ENCODE peak calls at places on chromosomes 7 and 10, in five cellular contexts. B, E, N, T and U are unnamed samples.

GRCh38 chr10:88989824-88990527 is 622 bp upstream of the FAS start:
- DNase-seq in B (peak), E (no peak), N (no peak), T (peak), U (peak)

GRCh38 chr10:114634607-114634974 is 23.5 kb downstream of the ABLIM1 start:
- DNase-seq in B (peak), E (peak), N (peak), T (peak), U (peak)

GRCh38 chr7:149778696-149779501 is 5.5 kb upstream of the ZNF467 start:
- DNase-seq in B (no peak), E (no peak), N (no peak), T (no peak), U (no peak)

GRCh38 chr10:850093-850492 is 81.4 kb downstream of the LARP4B start:
- DNase-seq in B (no peak), E (no peak), N (no peak), T (no peak), U (no peak)

GRCh38 chr10:1361411-1362105 is 305.4 kb downstream of the WDR37 start:
- DNase-seq in B (no peak), E (no peak), N (no peak), T (no peak), U (no peak)

GRCh38 chr10:34768261-34768971 is 46.7 kb downstream of the PARD3 start:
- DNase-seq in B (no peak), E (no peak), N (peak), T (peak), U (peak)

GRCh38 chr10:122308487-122309141 is 37.5 kb downstream of the BTBD16 start:
- DNase-seq in B (peak), E (no peak), N (no peak), T (peak), U (no peak)

GRCh38 chr7:55050286-55050685 is 31.5 kb downstream of the EGFR start:
- DNase-seq in B (no peak), E (no peak), N (no peak), T (no peak), U (no peak)

GRCh38 chr10:75655791-75656451 is 224.5 kb downstream of the LRMDA start:
- DNase-seq in B (no peak), E (no peak), N (peak), T (no peak), U (peak)

DNA sequence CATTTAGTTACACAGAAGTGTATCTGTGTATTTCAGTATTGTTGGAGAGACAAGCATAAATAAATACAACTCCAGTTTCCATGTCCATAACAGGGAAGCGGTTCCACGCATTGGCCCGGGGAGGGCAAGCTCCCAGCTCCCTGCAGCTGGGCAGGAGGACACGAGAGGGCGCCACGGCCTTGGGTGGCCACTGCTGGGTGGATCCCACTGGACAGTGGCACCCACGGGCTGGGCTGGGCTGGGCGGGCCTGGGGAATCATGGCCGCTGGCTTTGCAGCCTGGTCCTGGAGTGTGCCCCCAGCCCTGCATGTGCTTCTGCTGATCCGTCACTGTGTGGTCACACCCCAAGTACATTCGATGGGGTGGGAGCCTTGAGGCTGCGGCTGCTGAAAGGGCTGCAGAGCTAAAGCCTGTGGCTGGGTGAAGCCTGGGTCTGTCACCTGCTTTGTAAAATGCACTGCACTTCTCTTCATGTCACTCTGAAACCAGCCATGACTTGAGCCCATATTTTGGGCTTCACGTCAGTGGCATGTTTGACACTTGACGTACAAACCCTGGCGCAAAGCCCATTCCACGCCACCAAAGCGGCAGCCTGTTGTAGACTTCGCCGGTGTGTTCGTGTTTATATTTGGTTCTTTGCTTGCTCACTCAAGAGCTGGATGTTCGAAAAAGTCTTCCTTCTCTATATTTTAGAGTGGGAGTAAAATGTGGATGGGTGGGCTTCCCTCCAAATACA is 27.5 kb downstream of the LRRC27 start:
- DNase-seq in B (no peak), E (no peak), N (peak), T (no peak), U (no peak)
- TF ChIP-seq CTCF in B (no peak), E (no peak), N (peak), T (no peak), U (no peak)

GRCh38 chr7:131773413-131773812 is 217.0 kb upstream of the PODXL start:
- DNase-seq in B (no peak), E (no peak), N (no peak), T (no peak), U (no peak)
- TF ChIP-seq CTCF in B (no peak), E (no peak), N (no peak), T (no peak), U (no peak)

GRCh38 chr10:6537704-6538103 is 42.4 kb downstream of the PRKCQ start:
- DNase-seq in B (no peak), E (no peak), N (peak), T (no peak), U (no peak)
- TF ChIP-seq CTCF in B (no peak), E (no peak), N (no peak), T (no peak), U (no peak)

GRCh38 chr10:6408799-6409198 is 171.3 kb downstream of the PRKCQ start:
- DNase-seq in B (no peak), E (no peak), N (no peak), T (no peak), U (no peak)

GRCh38 chr10:6404127-6405072 is 175.7 kb downstream of the PRKCQ start:
- DNase-seq in B (no peak), E (no peak), N (no peak), T (no peak), U (no peak)

GRCh38 chr10:6407034-6407721 is 172.9 kb downstream of the PRKCQ start:
- DNase-seq in B (no peak), E (no peak), N (no peak), T (no peak), U (no peak)

GRCh38 chr10:6405713-6406112 is 174.4 kb downstream of the PRKCQ start:
- DNase-seq in B (no peak), E (no peak), N (no peak), T (no peak), U (no peak)

DNA sequence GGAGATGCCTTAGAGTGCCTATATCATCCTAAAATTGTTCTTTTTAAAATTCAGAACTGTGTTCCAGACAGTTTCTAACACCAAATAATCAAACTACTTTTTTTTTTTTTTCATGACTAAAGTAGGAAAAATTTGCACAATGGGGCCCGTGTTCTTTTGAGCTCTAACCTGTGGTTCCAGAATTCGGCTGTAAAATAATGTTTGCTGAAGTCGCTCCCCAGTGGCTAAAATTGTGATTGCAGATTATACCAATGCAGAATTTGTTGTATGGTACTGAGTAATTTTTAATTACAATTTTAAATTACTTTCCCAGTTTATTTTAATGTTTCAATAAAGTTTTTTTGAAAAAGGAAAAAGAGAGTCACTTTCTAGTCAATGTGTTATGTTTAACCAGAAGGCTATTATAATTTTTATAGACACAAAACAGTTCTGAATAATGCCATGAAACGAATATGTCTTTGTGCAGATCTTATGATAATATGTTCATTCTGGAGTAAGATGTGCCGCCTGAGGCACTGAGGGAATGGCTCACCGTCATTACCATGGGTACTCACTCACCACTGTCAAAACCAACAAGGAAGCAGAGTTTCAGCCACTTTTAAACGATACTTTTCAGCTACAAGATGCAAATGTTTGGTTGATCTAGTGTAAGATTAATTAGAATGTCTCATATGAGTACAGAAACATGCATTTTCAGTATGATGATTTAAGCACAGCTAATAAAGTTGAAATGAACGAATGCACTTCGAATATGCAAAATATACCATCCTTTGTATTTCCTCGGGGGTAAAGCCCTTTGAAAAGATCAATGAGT is 173.6 kb downstream of the PRKCQ start:
- DNase-seq in B (no peak), E (peak), N (no peak), T (no peak), U (peak)
- TF ChIP-seq CTCF in B (peak), E (peak), N (peak), T (no peak), U (peak)

GRCh38 chr10:129725011-129725410 is 239.1 kb downstream of the EBF3 start:
- DNase-seq in B (no peak), E (no peak), N (no peak), T (no peak), U (no peak)
- TF ChIP-seq CTCF in B (no peak), E (no peak), N (no peak), T (no peak), U (no peak)

DNA sequence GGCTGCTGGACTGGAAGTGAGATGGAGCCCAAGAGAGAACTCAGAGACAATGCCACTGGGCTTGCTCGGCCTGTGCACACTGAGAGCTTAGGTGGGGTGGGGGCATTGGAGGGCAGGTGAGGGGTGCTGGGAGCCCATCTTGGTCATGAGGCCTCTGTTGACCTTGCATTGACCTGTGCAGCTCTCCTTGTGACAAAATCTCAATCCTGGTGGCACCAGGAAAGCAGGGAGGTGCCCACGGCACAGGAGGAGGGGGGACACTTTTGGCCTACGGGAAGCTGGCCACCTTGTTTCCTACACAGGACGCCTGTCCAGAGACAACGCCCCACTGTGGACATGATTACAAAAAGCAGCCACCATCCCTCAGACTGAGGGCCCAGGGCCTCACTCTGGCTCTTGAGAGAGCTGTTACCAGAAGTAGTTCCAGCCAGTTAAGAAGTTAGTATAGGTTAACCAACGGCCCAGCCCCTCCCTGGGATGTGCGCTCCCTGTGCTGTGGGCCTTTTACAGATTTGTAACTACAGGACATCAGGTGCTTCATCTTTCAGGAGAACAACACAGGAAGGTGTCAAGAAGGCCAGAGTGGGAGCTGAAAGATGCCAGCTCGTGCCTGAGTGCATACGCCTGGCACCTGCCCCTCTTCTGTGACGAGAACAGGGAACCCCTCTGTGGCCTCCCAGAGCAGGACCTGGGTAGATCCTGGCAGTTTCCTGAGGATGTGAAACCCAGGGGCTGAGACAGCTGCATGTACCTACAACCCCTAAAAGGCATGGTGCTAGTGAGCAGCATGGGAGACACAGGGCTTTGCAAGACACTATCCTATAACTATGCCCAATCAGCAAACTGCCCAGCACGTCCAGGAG is 10.3 kb downstream of the PKD1L1 start:
- DNase-seq in B (no peak), E (no peak), N (no peak), T (no peak), U (no peak)
- TF ChIP-seq CTCF in B (no peak), E (no peak), N (no peak), T (no peak), U (no peak)

GRCh38 chr10:32139223-32140073 is 83.2 kb upstream of the KIF5B start:
- DNase-seq in B (peak), E (peak), N (peak), T (peak), U (peak)
- TF ChIP-seq CTCF in B (no peak), E (peak), N (no peak), T (no peak), U (peak)

GRCh38 chr7:126790763-126791162 is 462.0 kb downstream of the GRM8 start:
- DNase-seq in B (no peak), E (no peak), N (no peak), T (no peak), U (peak)
- TF ChIP-seq CTCF in B (no peak), E (peak), N (no peak), T (no peak), U (no peak)